ENCODE peak calls at places on chromosomes 5 and 9, in seven cellular contexts. Q is sigmoid colon, H is cardiac muscle cell, J is epithelial cell of esophagus, B is kidney epithelial cell, G is PC-3, I is BJ. K is an unnamed sample.

GRCh38 chr9:20252778-20253177 is 369.5 kb downstream of the MLLT3 start:
- DNase-seq in Q (no peak), H (no peak), J (no peak), B (no peak), G (no peak), I (no peak), K (no peak)

GRCh38 chr9:129703667-129704355 is 38.4 kb downstream of the PRRX2 start:
- DNase-seq in Q (peak), H (peak), J (no peak), B (no peak), G (no peak), I (peak), K (no peak)

GRCh38 chr5:180274695-180275094 is 17.2 kb downstream of the MAPK9 start:
- DNase-seq in Q (no peak), H (no peak), J (no peak), B (no peak), G (no peak), I (no peak), K (no peak)

GRCh38 chr5:5026407-5026780 is 113.7 kb upstream of the ADAMTS16 start:
- DNase-seq in Q (no peak), H (no peak), J (no peak), B (no peak), G (peak), I (no peak), K (no peak)

GRCh38 chr9:124251188-124251587 is 6.6 kb upstream of the NEK6 start:
- DNase-seq in Q (peak), H (no peak), J (no peak), B (no peak), G (no peak), I (no peak), K (no peak)

GRCh38 chr9:89881431-89881830 is 276.6 kb downstream of the GADD45G start:
- DNase-seq in Q (peak), H (no peak), J (no peak), B (no peak), G (no peak), I (no peak), K (no peak)

GRCh38 chr9:130993303-130994030 is 15.5 kb upstream of the LAMC3 start:
- DNase-seq in Q (no peak), H (no peak), J (no peak), B (no peak), G (no peak), I (no peak), K (no peak)

GRCh38 chr5:84597904-84598303 is 213.2 kb upstream of the EDIL3 start:
- DNase-seq in Q (no peak), H (no peak), J (no peak), B (no peak), G (no peak), I (no peak), K (no peak)

GRCh38 chr5:141747152-141747640 is 65.2 kb upstream of the ARAP3 start:
- DNase-seq in Q (peak), H (peak), J (peak), B (peak), G (peak), I (no peak), K (no peak)

GRCh38 chr5:93331864-93332263 is 249.2 kb downstream of the NR2F1-AS1 start:
- DNase-seq in Q (no peak), H (peak), J (peak), B (no peak), G (no peak), I (no peak), K (no peak)

GRCh38 chr5:5421149-5421960 is 1.1 kb upstream of the ICE1 start:
- DNase-seq in Q (no peak), H (peak), J (peak), B (no peak), G (no peak), I (no peak), K (peak)

GRCh38 chr9:107243757-107244156 is 39.3 kb upstream of the RAD23B start:
- DNase-seq in Q (no peak), H (no peak), J (peak), B (peak), G (peak), I (no peak), K (no peak)

GRCh38 chr5:143569722-143570567 is 166.5 kb upstream of the NR3C1 start:
- DNase-seq in Q (no peak), H (no peak), J (no peak), B (no peak), G (no peak), I (no peak), K (no peak)

GRCh38 chr5:53350991-53351770 is 129.2 kb upstream of the FST start:
- DNase-seq in Q (no peak), H (no peak), J (peak), B (no peak), G (peak), I (no peak), K (no peak)

GRCh38 chr9:126690431-126691051 is 76.8 kb downstream of the LMX1B start:
- DNase-seq in Q (peak), H (peak), J (peak), B (no peak), G (peak), I (no peak), K (no peak)

GRCh38 chr9:126486276-126486675 is 127.5 kb upstream of the LMX1B start:
- DNase-seq in Q (no peak), H (no peak), J (no peak), B (no peak), G (no peak), I (no peak), K (no peak)

GRCh38 chr9:134863941-134864820 is 16.4 kb upstream of the FCN2 start:
- DNase-seq in Q (peak), H (peak), J (no peak), B (no peak), G (no peak), I (no peak), K (no peak)

GRCh38 chr5:149799119-149799623 is 69.1 kb downstream of the PPARGC1B start:
- DNase-seq in Q (peak), H (peak), J (peak), B (peak), G (peak), I (peak), K (no peak)

GRCh38 chr5:145908206-145908945 is 28.0 kb upstream of the SH3RF2 start:
- DNase-seq in Q (no peak), H (no peak), J (peak), B (no peak), G (peak), I (no peak), K (no peak)

GRCh38 chr5:78597858-78598415 is 50.6 kb downstream of the LHFPL2 start:
- DNase-seq in Q (no peak), H (peak), J (peak), B (no peak), G (peak), I (no peak), K (no peak)

GRCh38 chr5:107673106-107673367 is 2.3 kb upstream of the EFNA5 start:
- DNase-seq in Q (no peak), H (no peak), J (no peak), B (no peak), G (no peak), I (no peak), K (no peak)

GRCh38 chr5:119070578-119070827 is 384 bp upstream of the DMXL1 start:
- DNase-seq in Q (no peak), H (no peak), J (no peak), B (no peak), G (no peak), I (no peak), K (no peak)

GRCh38 chr5:73812962-73813588 is 187.1 kb downstream of the ARHGEF28 start:
- DNase-seq in Q (no peak), H (no peak), J (peak), B (peak), G (no peak), I (no peak), K (no peak)

GRCh38 chr9:125141751-125142150 is 1.6 kb downstream of the SCAI start:
- DNase-seq in Q (no peak), H (no peak), J (no peak), B (no peak), G (no peak), I (no peak), K (no peak)

GRCh38 chr9:129507805-129508204 is 113.1 kb downstream of the C9orf50 start:
- DNase-seq in Q (no peak), H (no peak), J (no peak), B (no peak), G (no peak), I (no peak), K (no peak)

GRCh38 chr5:80711938-80712337 is 57.2 kb upstream of the DHFR start:
- DNase-seq in Q (no peak), H (peak), J (peak), B (no peak), G (peak), I (no peak), K (no peak)

GRCh38 chr5:125597338-125597737 is 825.9 kb upstream of the GRAMD2B start:
- DNase-seq in Q (no peak), H (peak), J (peak), B (no peak), G (no peak), I (peak), K (no peak)

GRCh38 chr5:133744030-133744645 is 131.8 kb upstream of the FSTL4 start:
- DNase-seq in Q (no peak), H (no peak), J (no peak), B (no peak), G (no peak), I (no peak), K (no peak)

GRCh38 chr5:54820346-54820745 is 165.0 kb downstream of the ESM1 start:
- DNase-seq in Q (no peak), H (no peak), J (no peak), B (no peak), G (no peak), I (peak), K (no peak)

DNA sequence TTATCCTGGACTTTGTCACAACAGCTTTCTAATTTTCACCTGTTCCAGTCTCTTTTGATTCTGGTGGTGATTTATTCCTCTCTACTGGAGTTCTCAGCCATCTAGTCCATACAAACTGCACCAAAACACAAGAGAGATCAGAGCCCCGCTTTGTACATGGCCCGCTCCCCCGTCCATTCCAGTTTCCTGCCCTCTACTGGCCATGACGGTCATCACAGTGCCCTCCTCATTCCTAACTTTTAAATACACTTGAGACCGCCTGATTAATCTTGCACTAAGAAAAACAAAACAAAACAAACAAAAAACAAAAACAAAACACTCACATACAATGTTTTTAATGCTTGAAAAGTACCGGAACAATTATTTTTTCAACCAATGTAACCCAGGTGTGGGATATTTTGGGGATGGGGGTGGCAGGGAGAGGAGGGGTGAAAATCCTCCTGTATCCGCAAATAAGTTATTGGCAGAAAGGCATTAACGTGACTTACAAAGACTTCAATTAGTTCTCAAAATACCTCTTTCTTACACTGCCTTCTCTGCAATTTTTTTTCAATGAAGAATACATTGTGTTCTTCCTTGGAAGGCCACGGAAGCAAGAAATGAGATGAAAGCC is 84.8 kb upstream of the PAM start:
- DNase-seq in Q (no peak), H (peak), J (peak), B (no peak), G (peak), I (no peak), K (no peak)
- TF ChIP-seq CTCF in Q (no peak), H (peak), J (peak), B (peak), G (peak), I (peak), K (peak)

DNA sequence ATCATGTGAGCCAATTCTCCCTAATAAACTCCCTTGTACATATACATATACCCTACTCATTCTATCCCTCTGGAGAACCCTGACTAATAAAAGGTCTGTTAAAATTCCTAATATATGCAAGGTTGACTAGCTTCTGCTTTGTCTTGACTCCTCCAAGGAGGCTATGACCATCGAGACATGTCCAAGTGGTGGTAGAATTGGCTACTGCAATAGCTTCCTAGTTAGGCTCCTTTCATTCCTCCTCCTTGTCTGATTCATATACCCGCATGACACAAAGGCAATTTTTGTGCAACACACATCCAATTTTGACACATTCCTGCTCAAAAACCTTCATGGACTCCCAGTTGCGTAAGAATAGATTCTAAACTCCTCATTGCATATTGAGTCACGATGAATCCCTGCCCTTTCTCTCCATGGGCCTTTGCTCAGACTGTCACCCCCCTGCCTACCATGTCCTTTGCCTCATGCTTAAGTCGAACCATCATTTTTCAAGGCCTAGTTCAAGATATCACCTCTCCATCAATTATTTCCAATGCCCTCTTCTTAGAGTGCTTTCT is 344.5 kb downstream of the ACTL7B start:
- DNase-seq in Q (no peak), H (peak), J (peak), B (no peak), G (no peak), I (peak), K (no peak)
- H3K4me3 ChIP-seq in Q (no peak), H (no peak), J (no peak), B (no peak), G (no peak), I (no peak), K (no peak)

GRCh38 chr5:61176631-61177030 is 14.4 kb upstream of the SMIM15 start:
- DNase-seq in Q (no peak), H (no peak), J (no peak), B (no peak), G (no peak), I (no peak), K (no peak)
- TF ChIP-seq CTCF in Q (no peak), H (no peak), J (no peak), B (no peak), G (no peak), I (no peak), K (no peak)

GRCh38 chr9:37788328-37788727 is 3.5 kb upstream of the EXOSC3 start:
- DNase-seq in Q (no peak), H (no peak), J (no peak), B (no peak), G (no peak), I (no peak), K (no peak)

GRCh38 chr9:37784640-37785483 is at the start of gene EXOSC3:
- DNase-seq in Q (peak), H (peak), J (peak), B (peak), G (peak), I (peak), K (peak)

GRCh38 chr9:37790096-37790495 is 5.2 kb upstream of the EXOSC3 start:
- DNase-seq in Q (no peak), H (no peak), J (no peak), B (no peak), G (no peak), I (no peak), K (no peak)

GRCh38 chr9:37784291-37784639 is 599 bp downstream of the EXOSC3 start:
- DNase-seq in Q (no peak), H (no peak), J (no peak), B (no peak), G (no peak), I (no peak), K (no peak)

GRCh38 chr9:37787059-37787458 is 2.2 kb upstream of the EXOSC3 start:
- DNase-seq in Q (no peak), H (no peak), J (no peak), B (no peak), G (no peak), I (no peak), K (no peak)
- H3K4me3 ChIP-seq in Q (no peak), H (no peak), J (no peak), B (no peak), G (no peak), I (no peak), K (no peak)

K was measured in GM12864.